ENCODE peak calls at places on chromosomes 2 and 18, in eight cellular contexts. L is suprapubic skin; P is NCI-H1105 treated with DMSO at 0.1 percent for 48 hours; U is EH; Q is non-pigmented ciliary epithelial cell; N is activated T-helper 1 cell treated with anti-CD3 and anti-CD28 coated beads, Interleukin-2, amount 50 U/mL, for 16 hours; Y is right cardiac atrium; C is M059J. M is an unnamed sample.

GRCh38 chr2:230717595-230717994 is 5.0 kb downstream of the CAB39 start:
- DNase-seq in L (no peak), P (no peak), U (peak), Q (no peak), N (no peak), Y (no peak), C (no peak), M (no peak)

GRCh38 chr2:8204691-8205090 is 477.2 kb upstream of the ID2 start:
- DNase-seq in L (no peak), P (no peak), U (no peak), Q (no peak), N (no peak), Y (no peak), C (no peak), M (no peak)

GRCh38 chr2:9950521-9951271 is 797 bp upstream of the GRHL1 start:
- DNase-seq in L (no peak), P (no peak), U (peak), Q (no peak), N (no peak), Y (peak), C (peak), M (peak)

GRCh38 chr18:49725809-49726514 is 87.4 kb downstream of the ACAA2 start:
- DNase-seq in L (peak), P (no peak), U (peak), Q (peak), N (no peak), Y (peak), C (peak), M (peak)

GRCh38 chr2:75959724-75960123 is 249.0 kb upstream of the GCFC2 start:
- DNase-seq in L (no peak), P (no peak), U (no peak), Q (no peak), N (no peak), Y (no peak), C (no peak), M (no peak)

GRCh38 chr18:39946623-39947061 is 2008.4 kb upstream of the PIK3C3 start:
- DNase-seq in L (no peak), P (no peak), U (peak), Q (peak), N (no peak), Y (no peak), C (peak), M (no peak)

GRCh38 chr2:11828933-11829323 is 82.5 kb downstream of the LPIN1 start:
- DNase-seq in L (no peak), P (no peak), U (no peak), Q (no peak), N (no peak), Y (no peak), C (no peak), M (no peak)

GRCh38 chr18:48455555-48456478 is 46.6 kb upstream of the ZBTB7C start:
- DNase-seq in L (no peak), P (no peak), U (peak), Q (peak), N (no peak), Y (no peak), C (peak), M (no peak)

GRCh38 chr2:181570833-181571661 is 85.9 kb downstream of the CERKL start:
- DNase-seq in L (no peak), P (peak), U (peak), Q (no peak), N (no peak), Y (no peak), C (no peak), M (no peak)

GRCh38 chr2:18536697-18537096 is 23.8 kb downstream of the RDH14 start:
- DNase-seq in L (no peak), P (no peak), U (no peak), Q (no peak), N (no peak), Y (no peak), C (no peak), M (no peak)

GRCh38 chr18:63949068-63949737 is at the start of gene HMSD:
- DNase-seq in L (no peak), P (peak), U (peak), Q (no peak), N (no peak), Y (peak), C (peak), M (peak)

GRCh38 chr18:57743008-57743407 is 60.1 kb downstream of the ATP8B1 start:
- DNase-seq in L (no peak), P (no peak), U (peak), Q (peak), N (no peak), Y (no peak), C (peak), M (no peak)

GRCh38 chr2:1738163-1738562 is 6.2 kb downstream of the PXDN start:
- DNase-seq in L (no peak), P (no peak), U (no peak), Q (no peak), N (no peak), Y (no peak), C (no peak), M (no peak)

GRCh38 chr18:55401638-55402191 is 186.3 kb downstream of the TCF4 start:
- DNase-seq in L (no peak), P (no peak), U (peak), Q (no peak), N (no peak), Y (peak), C (peak), M (peak)

GRCh38 chr2:7867858-7868257 is 814.0 kb upstream of the ID2 start:
- DNase-seq in L (no peak), P (no peak), U (no peak), Q (no peak), N (no peak), Y (no peak), C (no peak), M (no peak)